ENCODE peak calls at places on chromosomes 6 and 20, in seven cellular contexts. X is PC-9; F is HT1080; A is activated CD8-positive, alpha-beta memory T cell treated with anti-CD3 and anti-CD28 coated beads for 24 hours; J is GM23248; B is activated B cell treated with CpG ODN at 0.5 μM for 24 hours; N is iPS-NIHi11. I is an unnamed sample.

GRCh38 chr20:32354592-32355416 is 3.3 kb upstream of the ASXL1 start:
- DNase-seq in F (peak; percentile 70), N (no peak), B (no peak), J (peak; percentile 81), A (no peak), X (peak; percentile 20), I (no peak)

GRCh38 chr6:15596241-15596896 is 66.5 kb downstream of the DTNBP1 start:
- DNase-seq in N (no peak), J (no peak), F (no peak), A (no peak), X (no peak), B (no peak), I (no peak)

GRCh38 chr6:164167873-164168405 is 753.4 kb downstream of the QKI start:
- DNase-seq in F (no peak), J (no peak), B (no peak), N (no peak), X (no peak), A (no peak), I (no peak)

GRCh38 chr6:79525272-79526100 is 11.7 kb downstream of the LCA5 start:
- DNase-seq in B (no peak), J (peak; percentile 7), N (no peak), X (peak; percentile 26), F (no peak), A (no peak), I (no peak)

GRCh38 chr6:2980465-2980855 is 9.1 kb upstream of the SERPINB6 start:
- DNase-seq in F (no peak), J (no peak), A (peak; percentile 21), N (no peak), X (no peak), B (no peak), I (no peak)

GRCh38 chr20:1538655-1539054 is 18.9 kb downstream of the SIRPD start:
- DNase-seq in A (no peak), J (no peak), F (no peak), N (no peak), B (no peak), X (no peak), I (no peak)

GRCh38 chr20:12171927-12172581 is 254.4 kb downstream of the BTBD3 start:
- DNase-seq in F (peak; percentile 63), X (no peak), N (no peak), J (peak; percentile 24), A (no peak), B (no peak), I (no peak)

GRCh38 chr20:12077835-12078374 is 160.2 kb downstream of the BTBD3 start:
- DNase-seq in X (no peak), J (no peak), A (no peak), F (no peak), B (no peak), N (no peak), I (no peak)

GRCh38 chr6:125552819-125553218 is 196.6 kb upstream of the HEY2 start:
- DNase-seq in A (no peak), F (no peak), N (no peak), B (no peak), X (no peak), J (no peak), I (no peak)

GRCh38 chr6:150380256-150380655 is 11.4 kb downstream of the IYD start:
- DNase-seq in F (no peak), X (no peak), J (peak; percentile 74), A (no peak), N (no peak), B (no peak), I (no peak)